ENCODE peak calls at places on chromosomes 1 and 21, in six cellular contexts. K is K562, J is HCT116, L is A549, H is endothelial cell of umbilical vein, D is HepG2. I is an unnamed sample.

GRCh38 chr1:68904472-68904871 is 407.6 kb upstream of the DEPDC1 start:
- DNase-seq in K (no peak), J (no peak), L (no peak), H (no peak), D (no peak), I (no peak)

GRCh38 chr1:201505505-201505893 is 1.4 kb downstream of the CSRP1 start:
- DNase-seq in K (no peak), J (no peak), L (no peak), H (peak), D (no peak), I (no peak)

GRCh38 chr1:14128096-14128495 is 428.1 kb downstream of the PRDM2 start:
- DNase-seq in K (no peak), J (no peak), L (no peak), H (no peak), D (no peak), I (no peak)

GRCh38 chr1:114669562-114670082 is at the start of gene DENND2C:
- DNase-seq in K (no peak), J (no peak), L (no peak), H (no peak), D (no peak), I (peak)

GRCh38 chr1:178279287-178279686 is 185.4 kb downstream of the RASAL2 start:
- DNase-seq in K (no peak), J (no peak), L (no peak), H (no peak), D (no peak), I (no peak)

GRCh38 chr21:43311303-43311817 is 115.6 kb downstream of the SIK1 start:
- DNase-seq in K (no peak), J (no peak), L (no peak), H (no peak), D (peak), I (no peak)

GRCh38 chr1:196309386-196309785 is 298.9 kb downstream of the KCNT2 start:
- DNase-seq in K (no peak), J (peak), L (no peak), H (peak), D (peak), I (peak)

GRCh38 chr1:109579044-109579443 is 30.6 kb downstream of the GNAI3 start:
- DNase-seq in K (no peak), J (no peak), L (no peak), H (no peak), D (no peak), I (no peak)

GRCh38 chr1:59718064-59718988 is 96.4 kb upstream of the HOOK1 start:
- DNase-seq in K (peak), J (peak), L (no peak), H (no peak), D (peak), I (peak)

GRCh38 chr1:175808573-175808972 is 65.2 kb upstream of the TNR start:
- DNase-seq in K (no peak), J (no peak), L (no peak), H (no peak), D (no peak), I (no peak)

GRCh38 chr1:39981385-39981784 is 26.4 kb downstream of the MFSD2A start:
- DNase-seq in K (no peak), J (no peak), L (no peak), H (no peak), D (no peak), I (no peak)

GRCh38 chr1:155471026-155471425 is 91.6 kb downstream of the ASH1L start:
- DNase-seq in K (no peak), J (no peak), L (no peak), H (no peak), D (no peak), I (no peak)

GRCh38 chr1:15626269-15626668 is 9.0 kb downstream of the DDI2 start:
- DNase-seq in K (no peak), J (no peak), L (no peak), H (no peak), D (no peak), I (no peak)

GRCh38 chr1:44681905-44682900 is 7.7 kb downstream of the ARMH1 start:
- DNase-seq in K (no peak), J (no peak), L (no peak), H (no peak), D (peak), I (peak)

GRCh38 chr1:7585216-7585907 is 185.7 kb upstream of the VAMP3 start:
- DNase-seq in K (no peak), J (no peak), L (no peak), H (no peak), D (no peak), I (no peak)

GRCh38 chr1:177960939-177961622 is 8.8 kb downstream of the SEC16B start:
- DNase-seq in K (no peak), J (no peak), L (no peak), H (no peak), D (no peak), I (no peak)

GRCh38 chr1:31815307-31815645 is 546 bp downstream of the SPOCD1 start:
- DNase-seq in K (no peak), J (no peak), L (no peak), H (no peak), D (no peak), I (no peak)

GRCh38 chr1:53089478-53090226 is 27.6 kb downstream of the PODN start:
- DNase-seq in K (no peak), J (no peak), L (no peak), H (no peak), D (peak), I (no peak)

GRCh38 chr1:154993572-154994268 is at the start of gene LENEP:
- DNase-seq in K (no peak), J (no peak), L (no peak), H (no peak), D (no peak), I (no peak)

GRCh38 chr1:109989656-109990653 is 5.4 kb downstream of the AHCYL1 start:
- DNase-seq in K (no peak), J (no peak), L (no peak), H (no peak), D (no peak), I (peak)

GRCh38 chr1:9388628-9389184 is 96.0 kb downstream of the SPSB1 start:
- DNase-seq in K (peak), J (peak), L (peak), H (no peak), D (no peak), I (peak)

GRCh38 chr1:41545996-41546938 is 61.8 kb upstream of the EDN2 start:
- DNase-seq in K (no peak), J (no peak), L (no peak), H (no peak), D (no peak), I (no peak)

GRCh38 chr1:21567241-21568005 is 58.2 kb downstream of the ALPL start:
- DNase-seq in K (no peak), J (no peak), L (no peak), H (no peak), D (no peak), I (no peak)

GRCh38 chr21:17195965-17196364 is 316.9 kb upstream of the CXADR start:
- DNase-seq in K (no peak), J (no peak), L (no peak), H (no peak), D (no peak), I (no peak)

GRCh38 chr1:102174259-102174863 is 177.6 kb upstream of the OLFM3 start:
- DNase-seq in K (peak), J (no peak), L (no peak), H (no peak), D (peak), I (peak)

GRCh38 chr1:218665216-218665615 is 320.1 kb downstream of the TGFB2 start:
- DNase-seq in K (no peak), J (no peak), L (peak), H (peak), D (no peak), I (no peak)

GRCh38 chr1:37995773-37996379 is 6.1 kb upstream of the SF3A3 start:
- DNase-seq in K (no peak), J (no peak), L (no peak), H (no peak), D (no peak), I (no peak)

GRCh38 chr1:2561898-2562895 is 6.0 kb downstream of the TNFRSF14 start:
- DNase-seq in K (peak), J (no peak), L (no peak), H (no peak), D (no peak), I (no peak)

GRCh38 chr1:6285356-6285755 is 24.5 kb upstream of the GPR153 start:
- DNase-seq in K (no peak), J (no peak), L (no peak), H (no peak), D (no peak), I (no peak)

GRCh38 chr1:90475623-90476022 is 241.5 kb downstream of the BARHL2 start:
- DNase-seq in K (no peak), J (peak), L (no peak), H (no peak), D (no peak), I (peak)

GRCh38 chr1:244236721-244237120 is 185.6 kb downstream of the ZBTB18 start:
- DNase-seq in K (no peak), J (no peak), L (no peak), H (no peak), D (no peak), I (no peak)

GRCh38 chr1:205978676-205979075 is 24.5 kb downstream of the RAB7B start:
- DNase-seq in K (no peak), J (no peak), L (no peak), H (no peak), D (no peak), I (no peak)

GRCh38 chr1:211148371-211148770 is 14.4 kb upstream of the KCNH1 start:
- DNase-seq in K (no peak), J (no peak), L (no peak), H (no peak), D (no peak), I (no peak)

GRCh38 chr1:86487131-86487804 is 18.5 kb downstream of the CLCA1 start:
- DNase-seq in K (no peak), J (no peak), L (no peak), H (no peak), D (no peak), I (peak)

GRCh38 chr1:208142632-208143390 is 101.4 kb downstream of the PLXNA2 start:
- DNase-seq in K (no peak), J (no peak), L (no peak), H (no peak), D (no peak), I (no peak)

GRCh38 chr1:208137144-208137682 is 107.0 kb downstream of the PLXNA2 start:
- DNase-seq in K (no peak), J (no peak), L (no peak), H (no peak), D (no peak), I (no peak)

GRCh38 chr1:208139434-208140086 is 104.6 kb downstream of the PLXNA2 start:
- DNase-seq in K (no peak), J (no peak), L (no peak), H (no peak), D (no peak), I (peak)

GRCh38 chr1:208145167-208145566 is 99.0 kb downstream of the PLXNA2 start:
- DNase-seq in K (no peak), J (no peak), L (no peak), H (no peak), D (no peak), I (no peak)

GRCh38 chr1:208141793-208142192 is 102.4 kb downstream of the PLXNA2 start:
- DNase-seq in K (no peak), J (no peak), L (no peak), H (no peak), D (no peak), I (no peak)
- TF ChIP-seq CTCF in K (no peak), J (no peak), L (no peak), H (no peak), D (no peak), I (no peak)

GRCh38 chr21:34526236-34526617 is 14.2 kb upstream of the KCNE1 start:
- DNase-seq in K (no peak), J (no peak), L (no peak), H (no peak), D (no peak), I (no peak)

GRCh38 chr21:34524671-34525601 is 12.9 kb upstream of the KCNE1 start:
- DNase-seq in K (no peak), J (no peak), L (no peak), H (peak), D (no peak), I (no peak)

GRCh38 chr21:34530264-34530663 is 18.3 kb upstream of the KCNE1 start:
- DNase-seq in K (no peak), J (no peak), L (no peak), H (no peak), D (no peak), I (no peak)

GRCh38 chr21:34528131-34528561 is 16.1 kb upstream of the KCNE1 start:
- DNase-seq in K (no peak), J (no peak), L (no peak), H (no peak), D (no peak), I (no peak)

DNA sequence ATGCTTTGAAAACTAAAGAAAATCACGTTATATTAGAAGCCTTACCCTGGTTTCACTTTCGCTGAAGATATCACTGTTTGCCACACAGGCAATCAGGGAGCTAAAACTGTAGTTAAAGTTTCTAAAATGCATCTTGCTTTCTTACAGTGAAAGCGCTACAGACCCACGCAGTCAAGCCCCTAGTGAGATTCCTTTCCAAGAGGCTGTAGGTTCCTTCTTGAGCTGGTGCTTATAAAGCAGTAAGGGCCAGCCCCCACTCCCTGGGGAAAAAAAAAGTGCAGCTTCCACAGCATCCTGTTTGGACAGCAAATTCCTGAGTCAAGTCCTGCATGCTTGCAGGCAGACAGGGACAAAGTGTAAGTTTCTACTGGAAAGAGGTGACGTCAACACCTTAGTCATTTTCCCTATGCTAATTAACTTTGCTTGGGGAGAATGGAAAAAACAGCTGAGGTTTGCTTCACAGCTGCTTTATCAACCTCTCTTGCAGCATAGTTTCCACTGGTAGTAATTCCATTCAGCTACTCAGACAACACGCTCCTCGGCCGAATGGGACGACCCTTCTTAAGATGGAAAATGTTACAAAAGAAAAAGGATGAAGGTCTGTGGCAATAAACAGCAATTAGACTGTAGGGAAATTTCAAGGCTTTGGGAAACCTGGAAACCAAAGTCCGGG is 14.7 kb upstream of the KCNE1 start:
- DNase-seq in K (no peak), J (peak), L (peak), H (peak), D (peak), I (no peak)
- TF ChIP-seq POLR2A in K (no peak), J (no peak), L (no peak), H (peak), D (peak), I (no peak)

GRCh38 chr1:246954126-246954525 is 22.4 kb upstream of the AHCTF1 start:
- DNase-seq in K (no peak), J (no peak), L (no peak), H (no peak), D (no peak), I (no peak)

GRCh38 chr1:246947255-246947654 is 15.5 kb upstream of the AHCTF1 start:
- DNase-seq in K (no peak), J (no peak), L (no peak), H (peak), D (peak), I (no peak)

GRCh38 chr1:246946366-246946765 is 14.6 kb upstream of the AHCTF1 start:
- DNase-seq in K (no peak), J (no peak), L (no peak), H (no peak), D (no peak), I (no peak)

GRCh38 chr1:246951413-246951812 is 19.7 kb upstream of the AHCTF1 start:
- DNase-seq in K (no peak), J (no peak), L (no peak), H (no peak), D (no peak), I (no peak)
- TF ChIP-seq MAX in K (no peak), J (no peak), L (no peak), H (no peak), D (no peak), I (no peak)

DNA sequence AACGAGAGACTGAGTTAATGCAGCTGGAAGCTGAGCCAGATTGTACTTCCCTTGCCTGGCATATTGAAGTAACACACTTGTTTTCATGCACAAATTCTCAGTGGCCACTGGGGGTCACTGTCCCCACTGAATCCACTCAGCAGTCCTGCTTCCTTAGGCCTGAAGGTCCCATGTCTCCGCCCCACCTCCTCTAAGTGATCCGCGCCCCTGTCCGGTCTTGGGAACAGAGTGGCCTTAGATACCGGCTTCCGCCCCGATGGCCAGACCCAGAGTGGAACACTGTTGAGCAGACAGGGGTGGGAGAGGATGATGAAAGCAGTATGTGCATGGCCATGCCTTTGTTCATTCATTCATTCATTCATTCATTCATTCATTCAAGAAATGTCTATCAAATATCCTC is 34.8 kb downstream of the CHAF1B start:
- DNase-seq in K (peak), J (peak), L (peak), H (peak), D (peak), I (peak)
- TF ChIP-seq CTCF in K (peak), J (peak), L (peak), H (peak), D (peak), I (peak)

GRCh38 chr1:232435746-232436145 is 194.2 kb downstream of the SIPA1L2 start:
- DNase-seq in K (no peak), J (no peak), L (no peak), H (peak), D (no peak), I (no peak)
- TF ChIP-seq POLR2A in K (no peak), J (no peak), L (no peak), H (no peak), D (no peak), I (no peak)

I was measured in NB4.